ENCODE peak calls at places on chromosomes 6 and 20, in eight cellular contexts. One of them, this sample, is unnamed.

GRCh38 chr20:57048027-57048869 is 218.2 kb downstream of the BMP7 start:
- DNase-seq in AG09309: no peak
- DNase-seq in lower lobe of right lung: no peak
- DNase-seq in kidney epithelial cell: no peak
- DNase-seq in cardiac muscle cell: peak
- DNase-seq in K562: peak
- DNase-seq in colonic mucosa: peak
- DNase-seq in fibroblast of mammary gland: peak
- DNase-seq in this sample: peak

GRCh38 chr20:32847964-32848363 is 10.8 kb upstream of the EFCAB8 start:
- DNase-seq in AG09309: no peak
- DNase-seq in lower lobe of right lung: no peak
- DNase-seq in kidney epithelial cell: no peak
- DNase-seq in cardiac muscle cell: no peak
- DNase-seq in K562: no peak
- DNase-seq in colonic mucosa: no peak
- DNase-seq in fibroblast of mammary gland: no peak
- DNase-seq in this sample: no peak

GRCh38 chr6:133818320-133818719 is 70.6 kb upstream of the TCF21 start:
- DNase-seq in AG09309: no peak
- DNase-seq in lower lobe of right lung: no peak
- DNase-seq in kidney epithelial cell: no peak
- DNase-seq in cardiac muscle cell: no peak
- DNase-seq in K562: no peak
- DNase-seq in colonic mucosa: no peak
- DNase-seq in fibroblast of mammary gland: no peak
- DNase-seq in this sample: no peak

GRCh38 chr20:34016736-34017135 is 23.0 kb downstream of the RALY start:
- DNase-seq in AG09309: no peak
- DNase-seq in lower lobe of right lung: no peak
- DNase-seq in kidney epithelial cell: no peak
- DNase-seq in cardiac muscle cell: no peak
- DNase-seq in K562: no peak
- DNase-seq in colonic mucosa: no peak
- DNase-seq in fibroblast of mammary gland: no peak
- DNase-seq in this sample: no peak

GRCh38 chr6:17054647-17055046 is 47.2 kb upstream of the STMND1 start:
- DNase-seq in AG09309: no peak
- DNase-seq in lower lobe of right lung: no peak
- DNase-seq in kidney epithelial cell: no peak
- DNase-seq in cardiac muscle cell: no peak
- DNase-seq in K562: no peak
- DNase-seq in colonic mucosa: no peak
- DNase-seq in fibroblast of mammary gland: no peak
- DNase-seq in this sample: no peak

GRCh38 chr6:41966214-41966920 is 24.8 kb upstream of the CCND3 start:
- DNase-seq in AG09309: no peak
- DNase-seq in lower lobe of right lung: no peak
- DNase-seq in kidney epithelial cell: no peak
- DNase-seq in cardiac muscle cell: no peak
- DNase-seq in K562: no peak
- DNase-seq in colonic mucosa: no peak
- DNase-seq in fibroblast of mammary gland: no peak
- DNase-seq in this sample: no peak

GRCh38 chr6:3337521-3338350 is 79.0 kb downstream of the PSMG4 start:
- DNase-seq in AG09309: no peak
- DNase-seq in lower lobe of right lung: no peak
- DNase-seq in kidney epithelial cell: no peak
- DNase-seq in cardiac muscle cell: peak
- DNase-seq in K562: peak
- DNase-seq in colonic mucosa: no peak
- DNase-seq in fibroblast of mammary gland: no peak
- DNase-seq in this sample: no peak

GRCh38 chr20:47466704-47467459 is 34.8 kb upstream of the NCOA3 start:
- DNase-seq in AG09309: no peak
- DNase-seq in lower lobe of right lung: no peak
- DNase-seq in kidney epithelial cell: peak
- DNase-seq in cardiac muscle cell: no peak
- DNase-seq in K562: no peak
- DNase-seq in colonic mucosa: no peak
- DNase-seq in fibroblast of mammary gland: no peak
- DNase-seq in this sample: no peak

GRCh38 chr20:17431621-17432364 is 99.4 kb downstream of the BFSP1 start:
- DNase-seq in AG09309: peak
- DNase-seq in lower lobe of right lung: peak
- DNase-seq in kidney epithelial cell: peak
- DNase-seq in cardiac muscle cell: peak
- DNase-seq in K562: peak
- DNase-seq in colonic mucosa: peak
- DNase-seq in fibroblast of mammary gland: peak
- DNase-seq in this sample: peak

GRCh38 chr6:104607501-104607900 is 252.2 kb downstream of the HACE1 start:
- DNase-seq in AG09309: no peak
- DNase-seq in lower lobe of right lung: no peak
- DNase-seq in kidney epithelial cell: no peak
- DNase-seq in cardiac muscle cell: no peak
- DNase-seq in K562: no peak
- DNase-seq in colonic mucosa: no peak
- DNase-seq in fibroblast of mammary gland: no peak
- DNase-seq in this sample: no peak

GRCh38 chr6:68196645-68197044 is 438.4 kb upstream of the ADGRB3 start:
- DNase-seq in AG09309: no peak
- DNase-seq in lower lobe of right lung: no peak
- DNase-seq in kidney epithelial cell: no peak
- DNase-seq in cardiac muscle cell: peak
- DNase-seq in K562: peak
- DNase-seq in colonic mucosa: no peak
- DNase-seq in fibroblast of mammary gland: peak
- DNase-seq in this sample: peak

GRCh38 chr6:156359912-156360311 is 417.3 kb upstream of the ARID1B start:
- DNase-seq in AG09309: no peak
- DNase-seq in lower lobe of right lung: no peak
- DNase-seq in kidney epithelial cell: no peak
- DNase-seq in cardiac muscle cell: no peak
- DNase-seq in K562: peak
- DNase-seq in colonic mucosa: no peak
- DNase-seq in fibroblast of mammary gland: no peak
- DNase-seq in this sample: no peak

GRCh38 chr6:121823437-121823851 is 388.0 kb downstream of the GJA1 start:
- DNase-seq in AG09309: no peak
- DNase-seq in lower lobe of right lung: no peak
- DNase-seq in kidney epithelial cell: peak
- DNase-seq in cardiac muscle cell: peak
- DNase-seq in K562: no peak
- DNase-seq in colonic mucosa: no peak
- DNase-seq in fibroblast of mammary gland: peak
- DNase-seq in this sample: peak

GRCh38 chr6:42402184-42402583 is 49.5 kb downstream of the TRERF1 start:
- DNase-seq in AG09309: no peak
- DNase-seq in lower lobe of right lung: no peak
- DNase-seq in kidney epithelial cell: no peak
- DNase-seq in cardiac muscle cell: peak
- DNase-seq in K562: no peak
- DNase-seq in colonic mucosa: no peak
- DNase-seq in fibroblast of mammary gland: peak
- DNase-seq in this sample: peak

DNA sequence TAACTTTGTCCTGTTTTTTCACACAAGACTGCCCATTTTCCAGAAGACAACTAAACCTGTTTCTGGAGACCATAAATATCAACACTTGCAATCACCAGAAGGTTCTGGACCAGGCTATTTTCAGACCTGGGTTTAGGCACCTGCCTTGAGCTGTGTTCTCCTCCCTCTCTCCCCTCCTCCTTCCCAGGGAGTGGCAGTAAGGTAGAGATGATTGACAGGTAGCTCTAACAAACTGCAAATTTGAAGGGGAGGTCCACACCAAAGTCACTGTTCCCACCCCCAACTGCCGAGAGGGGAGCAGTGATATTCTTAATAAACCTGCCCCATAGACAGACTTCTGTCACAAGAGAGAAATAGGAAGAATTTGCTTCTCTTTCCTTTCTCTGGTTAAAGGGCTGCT is 91.2 kb upstream of the BACH2 start:
- DNase-seq in AG09309: no peak
- DNase-seq in lower lobe of right lung: no peak
- DNase-seq in kidney epithelial cell: no peak
- DNase-seq in cardiac muscle cell: no peak
- DNase-seq in K562: no peak
- DNase-seq in colonic mucosa: no peak
- DNase-seq in fibroblast of mammary gland: no peak
- DNase-seq in this sample: no peak
- H3K4me3 ChIP-seq in AG09309: no peak
- H3K4me3 ChIP-seq in lower lobe of right lung: no peak
- H3K4me3 ChIP-seq in kidney epithelial cell: no peak
- H3K4me3 ChIP-seq in cardiac muscle cell: no peak
- H3K4me3 ChIP-seq in K562: no peak
- H3K4me3 ChIP-seq in colonic mucosa: no peak
- H3K4me3 ChIP-seq in fibroblast of mammary gland: no peak
- H3K4me3 ChIP-seq in this sample: no peak

DNA sequence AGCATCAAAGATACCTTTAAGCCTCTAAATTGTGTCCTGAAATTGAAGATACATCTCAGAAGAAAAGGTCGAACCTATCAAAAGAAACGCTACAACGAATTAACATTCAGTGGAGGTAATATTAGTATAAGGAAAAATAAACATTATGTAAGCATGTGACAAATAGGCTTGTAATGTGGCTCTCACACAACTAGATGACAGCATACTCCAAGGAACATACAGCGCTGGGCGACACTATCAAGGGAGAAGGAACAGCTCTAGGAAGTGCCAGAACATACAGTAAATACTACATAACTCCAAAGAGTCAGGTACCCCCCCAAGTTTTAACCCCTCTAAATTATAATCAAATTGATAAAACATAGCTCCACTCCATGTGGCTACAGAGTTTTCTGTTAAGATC is 103.5 kb downstream of the LAMP5 start:
- DNase-seq in AG09309: no peak
- DNase-seq in lower lobe of right lung: no peak
- DNase-seq in kidney epithelial cell: no peak
- DNase-seq in cardiac muscle cell: peak
- DNase-seq in K562: no peak
- DNase-seq in colonic mucosa: no peak
- DNase-seq in fibroblast of mammary gland: peak
- DNase-seq in this sample: peak
- TF ChIP-seq CTCF in AG09309: peak
- TF ChIP-seq CTCF in lower lobe of right lung: peak
- TF ChIP-seq CTCF in kidney epithelial cell: peak
- TF ChIP-seq CTCF in cardiac muscle cell: peak
- TF ChIP-seq CTCF in K562: peak
- TF ChIP-seq CTCF in colonic mucosa: no peak
- TF ChIP-seq CTCF in fibroblast of mammary gland: peak
- TF ChIP-seq CTCF in this sample: peak

GRCh38 chr6:53796451-53796780 is 1.6 kb downstream of the LRRC1 start:
- DNase-seq in AG09309: no peak
- DNase-seq in lower lobe of right lung: no peak
- DNase-seq in kidney epithelial cell: no peak
- DNase-seq in cardiac muscle cell: no peak
- DNase-seq in K562: no peak
- DNase-seq in colonic mucosa: no peak
- DNase-seq in fibroblast of mammary gland: no peak
- DNase-seq in this sample: no peak

GRCh38 chr6:53797304-53797703 is 2.5 kb downstream of the LRRC1 start:
- DNase-seq in AG09309: no peak
- DNase-seq in lower lobe of right lung: no peak
- DNase-seq in kidney epithelial cell: no peak
- DNase-seq in cardiac muscle cell: no peak
- DNase-seq in K562: no peak
- DNase-seq in colonic mucosa: no peak
- DNase-seq in fibroblast of mammary gland: no peak
- DNase-seq in this sample: no peak

GRCh38 chr6:53795702-53796450 is 1.1 kb downstream of the LRRC1 start:
- DNase-seq in AG09309: no peak
- DNase-seq in lower lobe of right lung: peak
- DNase-seq in kidney epithelial cell: no peak
- DNase-seq in cardiac muscle cell: peak
- DNase-seq in K562: no peak
- DNase-seq in colonic mucosa: peak
- DNase-seq in fibroblast of mammary gland: no peak
- DNase-seq in this sample: no peak

GRCh38 chr6:53795254-53795701 is 473 bp downstream of the LRRC1 start:
- DNase-seq in AG09309: no peak
- DNase-seq in lower lobe of right lung: no peak
- DNase-seq in kidney epithelial cell: no peak
- DNase-seq in cardiac muscle cell: no peak
- DNase-seq in K562: no peak
- DNase-seq in colonic mucosa: peak
- DNase-seq in fibroblast of mammary gland: no peak
- DNase-seq in this sample: no peak

DNA sequence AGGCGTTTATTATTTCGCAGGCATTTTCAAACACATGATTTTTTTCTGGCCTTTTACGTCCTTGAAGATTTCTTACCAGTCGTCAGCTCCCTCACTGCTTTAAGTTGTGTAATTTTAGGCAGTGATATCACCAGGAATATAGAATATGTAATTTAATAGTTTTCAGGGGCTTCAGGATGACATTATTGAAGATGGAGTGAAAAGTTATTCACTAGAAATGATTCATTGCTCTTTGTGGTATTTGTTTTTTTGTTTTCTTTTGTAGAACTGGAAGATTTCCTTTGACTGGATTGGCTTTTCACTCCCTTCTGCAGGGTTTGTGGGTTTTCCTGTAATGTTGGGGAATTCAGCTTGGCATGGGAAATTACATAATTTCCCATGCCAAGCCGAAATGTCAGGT is 2.0 kb downstream of the LRRC1 start:
- DNase-seq in AG09309: no peak
- DNase-seq in lower lobe of right lung: no peak
- DNase-seq in kidney epithelial cell: no peak
- DNase-seq in cardiac muscle cell: no peak
- DNase-seq in K562: no peak
- DNase-seq in colonic mucosa: no peak
- DNase-seq in fibroblast of mammary gland: no peak
- DNase-seq in this sample: peak
- H3K4me3 ChIP-seq in AG09309: no peak
- H3K4me3 ChIP-seq in lower lobe of right lung: peak
- H3K4me3 ChIP-seq in kidney epithelial cell: no peak
- H3K4me3 ChIP-seq in cardiac muscle cell: no peak
- H3K4me3 ChIP-seq in K562: no peak
- H3K4me3 ChIP-seq in colonic mucosa: peak
- H3K4me3 ChIP-seq in fibroblast of mammary gland: no peak
- H3K4me3 ChIP-seq in this sample: no peak

DNA sequence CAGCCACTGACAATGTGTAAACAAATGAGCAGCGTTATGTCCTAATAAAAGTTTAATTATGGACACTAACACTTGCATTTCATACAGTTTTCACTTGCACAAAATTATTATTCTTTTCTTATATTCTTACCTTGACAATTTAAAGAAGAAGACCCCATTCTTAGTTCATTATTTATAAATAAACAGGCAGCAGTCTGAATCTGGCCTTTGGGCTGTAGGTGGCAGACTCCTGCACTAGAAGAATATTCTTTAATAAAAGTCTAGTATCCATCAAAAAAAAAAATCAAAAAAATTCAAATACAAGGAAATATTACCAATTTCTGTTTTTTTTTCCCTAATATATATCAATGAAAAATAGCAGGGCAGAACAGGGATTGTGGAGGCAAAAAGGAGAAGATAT is 24.8 kb downstream of the PTCHD4 start:
- DNase-seq in AG09309: no peak
- DNase-seq in lower lobe of right lung: no peak
- DNase-seq in kidney epithelial cell: no peak
- DNase-seq in cardiac muscle cell: no peak
- DNase-seq in K562: no peak
- DNase-seq in colonic mucosa: no peak
- DNase-seq in fibroblast of mammary gland: no peak
- DNase-seq in this sample: no peak
- TF ChIP-seq CTCF in AG09309: no peak
- TF ChIP-seq CTCF in lower lobe of right lung: no peak
- TF ChIP-seq CTCF in kidney epithelial cell: peak
- TF ChIP-seq CTCF in cardiac muscle cell: peak
- TF ChIP-seq CTCF in K562: no peak
- TF ChIP-seq CTCF in colonic mucosa: no peak
- TF ChIP-seq CTCF in fibroblast of mammary gland: peak
- TF ChIP-seq CTCF in this sample: peak

This sample was measured in astrocyte of the spinal cord.